ENCODE peak calls at places on chromosomes 5 and 9, in five cellular contexts. U is A549; Q is psoas muscle; H is ovary; R is effector memory CD4-positive, alpha-beta T cell. Z is an unnamed sample.

GRCh38 chr5:92353107-92354030 is 970.3 kb upstream of the ARRDC3 start:
- DNase-seq in R (no peak), Q (no peak), U (peak; percentile 49), H (no peak), Z (no peak)

GRCh38 chr9:112029921-112030444 is 133.4 kb downstream of the UGCG start:
- DNase-seq in Q (no peak), H (no peak), R (no peak), U (peak; percentile 87), Z (no peak)

GRCh38 chr9:108043585-108043984 is 554.0 kb upstream of the KLF4 start:
- DNase-seq in R (no peak), U (no peak), H (no peak), Q (no peak), Z (no peak)

GRCh38 chr5:89081360-89081759 is 198.4 kb upstream of the MEF2C start:
- DNase-seq in H (no peak), U (no peak), Q (no peak), R (no peak), Z (no peak)

GRCh38 chr5:61183538-61183937 is 21.3 kb upstream of the SMIM15 start:
- DNase-seq in U (no peak), R (no peak), Q (no peak), H (no peak), Z (no peak)

GRCh38 chr5:108278285-108279240 is 103.3 kb downstream of the FBXL17 start:
- DNase-seq in R (no peak), H (no peak), Q (no peak), U (peak; percentile 1), Z (no peak)

GRCh38 chr5:143796753-143797152 is 15.2 kb upstream of the HMHB1 start:
- DNase-seq in H (no peak), U (no peak), R (no peak), Q (no peak), Z (no peak)

GRCh38 chr9:131020388-131020787 is 11.4 kb downstream of the LAMC3 start:
- DNase-seq in Q (no peak), U (no peak), H (no peak), R (no peak), Z (no peak)

GRCh38 chr5:176534640-176535039 is 2.6 kb downstream of the RNF44 start:
- DNase-seq in H (no peak), U (peak; percentile 49), R (no peak), Q (no peak), Z (no peak)

GRCh38 chr5:181100121-181101015 is 30.6 kb downstream of the OR2V1 start:
- DNase-seq in R (no peak), U (no peak), H (no peak), Q (no peak), Z (no peak)
- H3K4me3 ChIP-seq in R (no peak overlapping the region), U (no peak overlapping the region), H (no peak overlapping the region), Q (peak overlapping the region; percentile 4), Z (no peak overlapping the region)

GRCh38 chr9:127553793-127554192 is 58.3 kb upstream of the STXBP1 start:
- DNase-seq in R (no peak), U (no peak), H (no peak), Q (no peak), Z (no peak)
- H3K4me1 ChIP-seq in R (peaks cover 39% of the 10 kb centered on the region), U (peaks cover 85% of the 10 kb centered on the region), H (peaks cover 35% of the 10 kb centered on the region), Q (peaks cover 23% of the 10 kb centered on the region), Z (peaks cover 68% of the 10 kb centered on the region)

GRCh38 chr5:119385136-119386128 is 29.6 kb downstream of the TNFAIP8 start:
- DNase-seq in R (no peak), U (no peak), Q (no peak), H (no peak), Z (no peak)
- H3K27ac ChIP-seq in R (peak overlapping the region; percentile 11), U (no peak overlapping the region), Q (no peak overlapping the region), H (no peak overlapping the region), Z (no peak overlapping the region)

GRCh38 chr5:135030691-135031145 is 3.3 kb downstream of the PITX1 start:
- DNase-seq in Q (no peak), U (no peak), R (no peak), H (no peak), Z (no peak)

GRCh38 chr5:135028791-135029467 is 5.1 kb downstream of the PITX1 start:
- DNase-seq in Q (no peak), U (no peak), R (no peak), H (no peak), Z (peak; percentile 79)

GRCh38 chr5:135030123-135030517 is 3.9 kb downstream of the PITX1 start:
- DNase-seq in H (no peak), U (no peak), R (no peak), Q (no peak), Z (no peak)

GRCh38 chr5:135027699-135028615 is 6.1 kb downstream of the PITX1 start:
- DNase-seq in R (no peak), Q (no peak), U (no peak), H (no peak), Z (no peak)

GRCh38 chr5:135029468-135030122 is 4.4 kb downstream of the PITX1 start:
- DNase-seq in R (no peak), Q (no peak), U (no peak), H (no peak), Z (no peak)
- H3K4me3 ChIP-seq in R (no peak overlapping the region), Q (no peak overlapping the region), U (no peak overlapping the region), H (no peak overlapping the region), Z (no peak overlapping the region)

GRCh38 chr5:95843733-95844223 is 21.3 kb upstream of the GLRX start:
- DNase-seq in H (no peak), U (peak; percentile 30), R (no peak), Q (peak; percentile 55), Z (no peak)

GRCh38 chr5:95848701-95849100 is 26.2 kb upstream of the GLRX start:
- DNase-seq in H (no peak), R (no peak), U (no peak), Q (no peak), Z (no peak)

GRCh38 chr5:95847261-95847592 is 24.7 kb upstream of the GLRX start:
- DNase-seq in R (no peak), U (no peak), H (no peak), Q (no peak), Z (no peak)

GRCh38 chr5:95845401-95845800 is 22.9 kb upstream of the GLRX start:
- DNase-seq in R (no peak), U (no peak), Q (no peak), H (no peak), Z (no peak)

GRCh38 chr5:95846554-95847260 is 24.2 kb upstream of the GLRX start:
- DNase-seq in Q (peak; percentile 64), H (peak; percentile 81), U (peak; percentile 76), R (peak; percentile 39), Z (peak; percentile 56)
- H3K4me1 ChIP-seq in Q (peaks cover 15% of the 10 kb centered on the region), H (no peaks in the 10 kb centered on the region), U (peaks cover 33% of the 10 kb centered on the region), R (peaks cover 12% of the 10 kb centered on the region), Z (peaks cover 5% of the 10 kb centered on the region)

Z was measured in pancreas.